ENCODE peak calls at places on chromosomes 4 and X, in five cellular contexts. C, O, Q, J and L are unnamed samples.
A peak's percentile ranks its signal among the peaks of the same experiment; 100 is the strongest.

GRCh38 chr4:705278-706082 is at the start of gene PCGF3:
- DNase-seq in Q (peak; percentile 96), C (peak; percentile 97), J (peak; percentile 88), O (peak; percentile 49), L (peak; percentile 91)

GRCh38 chrX:150599226-150599625 is 30.8 kb downstream of the MTM1 start:
- DNase-seq in C (no peak), Q (no peak), J (no peak), O (no peak), L (no peak)

GRCh38 chr4:149702414-149703108 is 113.1 kb downstream of the IQCM start:
- DNase-seq in J (no peak), C (no peak), Q (no peak), O (no peak), L (no peak)

GRCh38 chr4:6109842-6110560 is 90.3 kb downstream of the JAKMIP1 start:
- DNase-seq in J (peak; percentile 24), C (peak; percentile 90), O (no peak), Q (no peak), L (no peak)

GRCh38 chr4:7051905-7052304 is 8.7 kb downstream of the TADA2B start:
- DNase-seq in O (no peak), C (no peak), Q (no peak), J (no peak), L (no peak)

GRCh38 chr4:43757147-43757546 is 691.5 kb downstream of the KCTD8 start:
- DNase-seq in C (peak; percentile 34), J (peak; percentile 17), O (no peak), Q (no peak), L (no peak)

GRCh38 chr4:55258152-55258863 is 87.7 kb upstream of the SRD5A3 start:
- DNase-seq in O (no peak), J (no peak), C (no peak), Q (no peak), L (no peak)

GRCh38 chrX:92213781-92214180 is 434.6 kb downstream of the PCDH11X start:
- DNase-seq in O (no peak), C (no peak), Q (no peak), J (peak; percentile 2), L (no peak)

GRCh38 chrX:18026171-18026570 is 165.1 kb upstream of the RAI2 start:
- DNase-seq in O (no peak), J (no peak), Q (no peak), C (no peak), L (no peak)

GRCh38 chr4:121375262-121375661 is 5.6 kb downstream of the QRFPR start:
- DNase-seq in Q (no peak), C (no peak), O (no peak), J (peak; percentile 77), L (no peak)

GRCh38 chrX:118772051-118772450 is 44.6 kb downstream of the IL13RA1 start:
- DNase-seq in Q (no peak), O (no peak), C (no peak), J (peak; percentile 11), L (no peak)

GRCh38 chrX:65928522-65928921 is 111.4 kb downstream of the VSIG4 start:
- DNase-seq in Q (no peak), J (no peak), O (no peak), C (no peak), L (no peak)

GRCh38 chrX:65933085-65933589 is 106.7 kb downstream of the VSIG4 start:
- DNase-seq in C (no peak), O (no peak), Q (no peak), J (peak; percentile 34), L (no peak)

DNA sequence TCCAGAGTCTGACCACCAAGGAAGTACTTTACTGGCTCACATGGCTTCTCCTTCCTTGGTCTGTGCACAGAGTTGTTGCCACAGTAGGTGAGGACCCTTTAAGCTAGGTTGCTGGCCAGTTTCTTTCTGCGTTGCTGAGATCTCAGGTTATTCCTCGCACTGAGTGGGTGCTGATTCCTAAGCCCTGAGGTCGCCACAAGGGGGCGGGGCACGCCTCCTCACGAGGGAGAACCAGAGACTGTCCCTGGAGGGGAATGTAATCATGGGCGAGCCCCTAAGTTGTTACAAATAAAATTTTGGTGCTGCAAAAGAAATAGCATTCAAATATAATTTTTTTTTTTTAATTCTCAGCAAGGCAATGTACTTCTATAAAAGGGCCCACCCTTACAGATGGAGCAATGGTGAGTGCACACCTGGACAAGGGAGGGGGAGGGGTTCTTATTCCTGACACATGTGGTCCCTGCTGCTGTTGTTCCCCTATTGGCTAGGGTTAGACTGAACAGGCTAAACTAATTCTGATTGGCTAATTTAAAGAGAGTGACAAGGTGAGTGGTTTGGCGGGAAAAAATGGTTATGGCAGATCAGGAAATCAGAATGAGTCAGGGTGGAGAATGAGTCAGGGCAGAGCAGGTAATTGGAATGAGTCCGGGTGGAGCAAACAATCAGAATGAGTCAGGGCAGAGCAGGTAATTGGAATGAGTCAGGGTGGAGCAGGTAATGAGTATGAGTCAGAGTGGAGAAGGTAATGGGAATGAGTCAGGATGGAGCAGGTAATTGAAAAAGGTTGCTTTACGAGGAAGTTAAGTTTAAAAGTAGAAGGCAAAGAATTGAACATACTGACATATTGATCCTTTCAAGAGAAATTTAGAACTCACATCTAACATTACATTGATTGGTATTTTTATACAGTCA is 107.5 kb downstream of the VSIG4 start:
- DNase-seq in O (no peak), J (peak; percentile 93), Q (no peak), C (no peak), L (no peak)
- TF ChIP-seq CTCF in O (no peak), J (no peak), Q (no peak), C (peak; percentile 55), L (no peak)

DNA sequence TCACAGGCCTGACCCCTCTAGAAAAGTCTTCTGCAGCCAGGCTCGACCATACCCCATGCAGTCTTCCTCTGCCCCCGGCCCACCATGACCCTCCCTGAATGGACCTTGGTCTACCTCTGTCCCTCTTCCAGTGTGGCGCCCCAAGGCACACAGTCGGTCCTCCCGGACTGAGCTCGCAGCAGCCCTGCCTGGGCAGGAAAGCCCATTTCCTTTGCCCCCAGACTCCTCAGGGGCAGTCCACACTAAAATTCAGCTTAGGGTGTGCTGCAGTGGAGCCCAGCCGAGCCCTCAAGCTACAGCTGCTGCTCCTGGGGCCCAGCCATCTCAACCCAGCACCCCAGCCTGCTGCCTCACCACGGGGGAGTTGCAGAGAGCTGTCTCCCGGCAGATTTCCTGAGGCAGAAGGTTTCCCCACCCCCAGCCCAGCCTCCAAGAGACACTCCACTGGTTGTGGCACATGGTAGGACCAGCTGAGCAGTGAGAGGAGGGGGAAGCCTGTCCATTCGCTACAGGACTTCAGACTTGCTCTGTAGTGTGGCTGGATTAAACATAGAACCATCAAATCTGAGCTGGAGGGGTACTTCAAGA is 37.5 kb upstream of the IQSEC2 start:
- DNase-seq in J (no peak), C (no peak), O (no peak), Q (no peak), L (no peak)
- TF ChIP-seq CTCF in J (no peak), C (no peak), O (no peak), Q (no peak), L (no peak)

GRCh38 chr4:152114562-152114961 is 353.8 kb upstream of the GATB start:
- DNase-seq in C (no peak), Q (no peak), O (no peak), J (no peak), L (no peak)
- TF ChIP-seq CTCF in C (no peak), Q (no peak), O (no peak), J (no peak), L (no peak)

DNA sequence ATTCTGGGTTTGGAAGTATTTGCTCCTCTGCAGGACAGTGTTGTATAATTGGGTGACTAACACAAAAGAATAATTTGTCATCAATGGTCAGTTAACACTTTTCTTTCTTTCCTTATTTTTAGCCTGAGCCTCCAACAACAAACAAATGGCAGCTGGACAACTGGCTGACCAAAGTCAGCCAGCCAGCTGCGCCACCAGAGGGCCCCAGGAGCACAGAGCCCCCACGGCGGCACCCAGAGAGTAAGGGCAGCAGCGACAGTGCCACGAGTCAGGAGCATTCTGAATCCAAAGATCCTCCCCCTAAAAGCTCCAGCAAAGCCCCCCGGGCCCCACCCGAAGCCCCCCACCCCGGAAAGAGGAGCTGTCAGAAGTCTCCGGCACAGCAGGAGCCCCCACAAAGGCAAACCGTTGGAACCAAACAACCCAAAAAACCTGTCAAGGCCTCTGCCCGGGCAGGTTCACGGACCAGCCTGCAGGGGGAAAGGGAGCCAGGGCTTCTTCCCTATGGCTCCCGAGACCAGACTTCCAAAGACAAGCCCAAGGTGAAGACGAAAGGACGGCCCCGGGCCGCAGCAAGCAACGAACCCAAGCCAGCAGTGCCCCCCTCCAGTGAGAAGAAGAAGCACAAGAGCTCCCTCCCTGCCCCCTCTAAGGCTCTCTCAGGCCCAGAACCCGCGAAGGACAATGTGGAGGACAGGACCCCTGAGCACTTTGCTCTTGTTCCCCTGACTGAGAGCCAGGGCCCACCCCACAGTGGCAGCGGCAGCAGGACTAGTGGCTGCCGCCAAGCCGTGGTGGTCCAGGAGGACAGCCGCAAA is 106.0 kb downstream of the KLHL8 start:
- DNase-seq in C (peak; percentile 77), J (no peak), O (no peak), Q (no peak), L (no peak)
- TF ChIP-seq CTCF in C (peak; percentile 72), J (no peak), O (peak; percentile 6), Q (no peak), L (no peak)

DNA sequence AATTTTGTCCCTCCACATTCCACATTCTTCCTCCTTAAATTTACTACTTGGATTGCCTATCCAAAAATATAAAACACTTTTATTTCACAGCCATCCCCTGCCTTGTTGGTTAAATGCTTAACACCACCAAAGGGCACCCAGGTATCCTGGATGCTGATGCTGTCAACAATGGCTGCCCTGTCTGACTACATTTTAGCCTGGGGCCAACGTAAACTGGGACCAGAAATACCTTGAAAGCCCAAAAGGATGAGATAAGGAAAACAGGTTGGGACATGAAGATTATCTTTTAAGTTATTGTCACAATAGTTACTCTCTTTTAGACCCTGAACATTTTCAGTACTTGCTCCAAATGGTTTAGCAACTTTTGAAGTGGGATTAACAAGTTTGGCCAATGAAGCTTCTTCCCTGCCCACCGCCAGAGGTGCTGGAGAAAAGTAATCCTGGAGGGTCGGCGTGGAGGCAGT is 775 bp upstream of the YIPF6 start:
- DNase-seq in Q (no peak), O (no peak), C (no peak), J (no peak), L (no peak)
- TF ChIP-seq CTCF in Q (no peak), O (no peak), C (no peak), J (no peak), L (no peak)

GRCh38 chrX:56783996-56784620 is 55.1 kb downstream of the NBDY start:
- DNase-seq in Q (no peak), J (no peak), O (no peak), C (no peak), L (no peak)

GRCh38 chrX:56782362-56782761 is 53.3 kb downstream of the NBDY start:
- DNase-seq in J (no peak), C (no peak), O (no peak), Q (no peak), L (no peak)

GRCh38 chrX:56784666-56785065 is 55.6 kb downstream of the NBDY start:
- DNase-seq in C (no peak), O (no peak), J (no peak), Q (no peak), L (no peak)

GRCh38 chrX:56782791-56783449 is 53.9 kb downstream of the NBDY start:
- DNase-seq in J (no peak), C (no peak), Q (no peak), O (no peak), L (no peak)

GRCh38 chrX:56783450-56783831 is 54.4 kb downstream of the NBDY start:
- DNase-seq in O (no peak), C (peak; percentile 43), Q (no peak), J (peak; percentile 63), L (no peak)
- TF ChIP-seq CTCF in O (no peak), C (no peak), Q (no peak), J (peak; percentile 26), L (no peak)

DNA sequence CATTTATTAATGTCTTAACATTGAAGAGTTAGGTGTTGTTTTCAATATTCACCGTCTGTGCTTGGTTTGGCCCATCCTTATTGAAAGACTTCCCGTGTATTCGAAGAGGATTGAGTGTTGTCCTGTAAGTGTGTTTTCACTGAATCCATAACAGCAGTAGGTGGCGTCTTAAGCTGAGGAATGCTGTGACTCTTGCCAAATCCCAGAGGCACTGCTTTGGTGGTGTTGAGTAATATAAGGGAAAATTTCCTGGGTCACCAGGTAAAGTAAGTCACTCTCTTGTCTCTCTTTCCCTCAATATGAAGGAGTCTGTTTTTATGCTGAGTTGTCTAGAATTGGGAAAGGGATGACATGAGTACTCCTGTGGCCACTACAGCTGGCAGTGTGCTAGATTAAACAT is 146.8 kb upstream of the ZXDB start:
- DNase-seq in C (no peak), Q (no peak), O (no peak), J (peak; percentile 21), L (no peak)
- TF ChIP-seq CTCF in C (no peak), Q (no peak), O (no peak), J (no peak), L (no peak)